ENCODE peak calls at places on chromosome 22, in ten cellular contexts. I is heart right ventricle, F is fibroblast of lung, Q is WERI-Rb-1, G is GM06990, B is uterus, T is pancreas, Z is Karpas-422, K is kidney, X is endodermal cell. V is an unnamed sample. For H3K36me3, the result is how much of the 10 kb centered on the place peaks cover.

GRCh38 chr22:49140921-49141680 is 686.6 kb downstream of the BRD1 start:
- DNase-seq in G (no peak), K (no peak), F (no peak), Q (no peak), B (no peak), T (no peak), X (no peak), Z (no peak), I (no peak), V (no peak)

GRCh38 chr22:50626856-50627451 is 998 bp downstream of the ARSA start:
- DNase-seq in Z (no peak), B (no peak), F (no peak), Q (no peak), X (peak), G (no peak), T (peak), K (peak), I (no peak), V (no peak)

GRCh38 chr22:28072066-28072465 is 153.0 kb upstream of the PITPNB start:
- DNase-seq in Z (no peak), I (no peak), K (no peak), Q (no peak), G (no peak), B (no peak), F (peak), X (no peak), T (no peak), V (no peak)

GRCh38 chr22:37193629-37194191 is 5.7 kb upstream of the C1QTNF6 start:
- DNase-seq in Z (no peak), K (peak), B (peak), T (no peak), F (peak), I (no peak), G (no peak), X (no peak), Q (no peak), V (no peak)

GRCh38 chr22:39264344-39265116 is 19.7 kb upstream of the PDGFB start:
- DNase-seq in F (no peak), Q (no peak), K (no peak), Z (no peak), G (no peak), B (no peak), X (no peak), I (peak), T (no peak), V (peak)

GRCh38 chr22:32897400-32897799 is 95.9 kb downstream of the TIMP3 start:
- DNase-seq in Z (no peak), I (no peak), B (no peak), X (no peak), G (no peak), F (peak), Q (no peak), T (no peak), K (no peak), V (no peak)

GRCh38 chr22:21984793-21985192 is 2.2 kb upstream of the TOP3B start:
- DNase-seq in F (no peak), Z (peak), B (no peak), G (no peak), Q (no peak), X (peak), K (peak), I (no peak), T (no peak), V (no peak)

GRCh38 chr22:25775501-25775900 is 33.5 kb downstream of the MYO18B start:
- DNase-seq in F (peak), G (no peak), T (no peak), X (peak), K (no peak), Z (no peak), I (no peak), B (no peak), Q (peak), V (no peak)

GRCh38 chr22:29697853-29698598 is 21.8 kb upstream of the CABP7 start:
- DNase-seq in Q (no peak), G (no peak), B (no peak), K (no peak), T (peak), F (no peak), I (no peak), Z (no peak), X (no peak), V (no peak)

GRCh38 chr22:29797351-29797750 is 30.2 kb downstream of the UQCR10 start:
- DNase-seq in F (no peak), G (no peak), T (no peak), Q (no peak), X (no peak), I (no peak), B (no peak), K (no peak), Z (no peak), V (no peak)

GRCh38 chr22:49204599-49205214 is 623.0 kb downstream of the BRD1 start:
- DNase-seq in F (no peak), B (peak), Z (no peak), G (no peak), X (no peak), T (peak), K (peak), I (no peak), Q (no peak), V (peak)

GRCh38 chr22:49269371-49269770 is 558.3 kb downstream of the BRD1 start:
- DNase-seq in B (no peak), X (peak), F (no peak), K (no peak), Z (no peak), Q (no peak), I (no peak), T (no peak), G (no peak), V (no peak)

GRCh38 chr22:39176067-39176621 is 23.7 kb upstream of the CBX7 start:
- DNase-seq in G (no peak), Z (no peak), K (peak), T (peak), I (peak), B (peak), Q (no peak), X (peak), F (peak), V (peak)

DNA sequence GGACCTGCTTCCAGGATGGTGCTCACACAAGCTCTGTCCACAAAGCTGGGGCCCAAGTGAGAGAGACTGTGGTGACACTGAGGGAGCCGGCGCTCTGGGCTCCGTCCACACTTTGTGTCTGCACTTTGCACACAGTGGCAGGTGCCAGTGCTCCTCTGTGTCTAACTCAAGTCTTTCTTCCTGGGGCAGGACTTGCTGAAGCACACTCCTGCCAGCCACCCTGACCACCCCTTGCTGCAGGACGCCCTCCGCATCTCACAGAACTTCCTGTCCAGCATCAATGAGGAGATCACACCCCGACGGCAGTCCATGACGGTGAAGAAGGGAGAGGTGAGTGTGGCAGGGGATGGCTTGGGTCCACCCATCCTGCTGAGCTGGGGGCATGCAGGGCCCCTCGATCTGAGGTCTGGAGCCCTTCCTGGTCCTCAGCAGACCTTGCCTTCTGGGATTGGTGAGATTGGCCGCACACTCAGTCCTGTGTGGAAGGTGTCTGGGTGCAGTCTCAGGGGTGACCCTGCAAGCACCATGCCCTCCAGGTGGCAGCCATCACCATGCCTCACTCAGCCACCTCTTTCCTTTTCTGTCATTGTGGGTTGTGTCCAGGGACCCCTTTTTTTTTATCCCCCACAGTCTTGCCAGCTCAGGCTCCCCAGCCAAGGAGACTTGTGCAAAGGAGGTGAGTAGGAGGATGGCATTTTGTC is 93.3 kb downstream of the BCR start:
- DNase-seq in T (peak), Z (no peak), Q (no peak), X (no peak), B (no peak), F (no peak), I (no peak), G (no peak), K (no peak), V (no peak)
- H3K36me3 ChIP-seq in T (under half), Z (under half), Q (half or more), X (half or more), B (under half), F (under half), I (half or more), G (under half), K (under half), V (under half)

GRCh38 chr22:20040801-20041200 is 19.9 kb downstream of the TANGO2 start:
- DNase-seq in T (no peak), Z (no peak), F (no peak), Q (no peak), B (no peak), X (no peak), I (no peak), K (no peak), G (no peak), V (no peak)
- H3K36me3 ChIP-seq in T (under half), Z (under half), F (under half), Q (under half), B (under half), X (under half), I (half or more), K (under half), G (under half), V (under half)

GRCh38 chr22:45707605-45708004 is 36.0 kb downstream of the ATXN10 start:
- DNase-seq in K (no peak), B (no peak), X (no peak), I (no peak), Q (no peak), Z (no peak), F (no peak), G (no peak), T (no peak), V (no peak)

GRCh38 chr22:45709004-45709739 is 37.5 kb downstream of the ATXN10 start:
- DNase-seq in K (no peak), Z (no peak), I (no peak), B (no peak), F (peak), G (no peak), Q (no peak), X (no peak), T (no peak), V (no peak)

GRCh38 chr22:45703758-45704157 is 32.1 kb downstream of the ATXN10 start:
- DNase-seq in T (no peak), Z (no peak), K (no peak), I (no peak), G (no peak), Q (no peak), B (no peak), X (peak), F (no peak), V (no peak)

GRCh38 chr22:45708145-45708544 is 36.5 kb downstream of the ATXN10 start:
- DNase-seq in Q (no peak), B (no peak), G (no peak), X (no peak), K (no peak), I (no peak), Z (no peak), T (no peak), F (no peak), V (no peak)

DNA sequence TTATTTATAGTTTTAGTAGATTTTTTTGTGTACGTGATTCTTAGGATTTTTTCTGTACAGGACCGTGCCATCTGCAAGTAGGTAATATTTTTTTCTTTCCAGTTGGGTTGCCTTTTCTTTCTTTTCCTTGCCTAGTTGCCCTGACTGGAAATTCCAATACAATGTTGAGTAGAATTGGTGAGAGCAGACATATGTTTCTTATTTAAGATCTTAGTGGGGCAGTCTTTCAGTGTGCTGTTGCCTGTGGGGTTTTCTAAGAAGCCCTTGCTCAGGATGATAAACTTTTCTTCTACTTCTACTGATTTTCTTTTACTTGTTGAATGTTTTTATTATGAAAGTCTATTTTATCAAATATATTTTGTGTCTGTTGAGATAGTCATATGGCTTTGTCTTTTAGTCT is 33.0 kb downstream of the ATXN10 start:
- DNase-seq in Z (no peak), F (no peak), I (no peak), G (no peak), B (no peak), K (no peak), Q (no peak), X (no peak), T (no peak), V (no peak)
- H3K36me3 ChIP-seq in Z (half or more), F (under half), I (half or more), G (under half), B (under half), K (under half), Q (half or more), X (half or more), T (under half), V (under half)

GRCh38 chr22:31241200-31241599 is 29.1 kb downstream of the LIMK2 start:
- DNase-seq in Z (no peak), Q (no peak), T (no peak), I (no peak), B (no peak), G (no peak), F (peak), X (peak), K (no peak), V (no peak)
- H3K36me3 ChIP-seq in Z (under half), Q (under half), T (under half), I (under half), B (under half), G (under half), F (under half), X (under half), K (under half), V (under half)

V was measured in right lobe of liver.